ENCODE peak calls at places on chromosomes 4 and X, in seven cellular contexts. X, A, E, Y, D, Q and N are unnamed samples. For H3K9me3 and H3K36me3, the result is how much of the 10 kb centered on the place peaks cover.

GRCh38 chr4:148376151-148376550 is 66.1 kb downstream of the NR3C2 start:
- DNase-seq in X (no peak), A (peak), E (peak), Y (no peak), D (peak), Q (peak), N (peak)

GRCh38 chrX:151743651-151744470 is 9.3 kb downstream of the CNGA2 start:
- DNase-seq in X (no peak), A (no peak), E (no peak), Y (no peak), D (no peak), Q (no peak), N (no peak)

GRCh38 chr4:105061136-105061696 is 85.5 kb upstream of the TET2 start:
- DNase-seq in X (no peak), A (peak), E (peak), Y (no peak), D (peak), Q (no peak), N (peak)

GRCh38 chr4:150224896-150225591 is 146.8 kb downstream of the DCLK2 start:
- DNase-seq in X (peak), A (no peak), E (no peak), Y (no peak), D (peak), Q (no peak), N (no peak)

GRCh38 chrX:34875204-34875603 is 67.4 kb upstream of the FAM47B start:
- DNase-seq in X (peak), A (no peak), E (no peak), Y (no peak), D (peak), Q (no peak), N (no peak)

GRCh38 chr4:16754104-16754503 is 144.3 kb downstream of the LDB2 start:
- DNase-seq in X (no peak), A (no peak), E (no peak), Y (no peak), D (no peak), Q (no peak), N (no peak)

GRCh38 chrX:44344687-44345086 is 1.2 kb upstream of the EFHC2 start:
- DNase-seq in X (no peak), A (peak), E (no peak), Y (no peak), D (no peak), Q (peak), N (no peak)

GRCh38 chr4:74374561-74375327 is 9.8 kb downstream of the EREG start:
- DNase-seq in X (peak), A (no peak), E (no peak), Y (no peak), D (peak), Q (no peak), N (no peak)

GRCh38 chr4:134471569-134471968 is 270.0 kb upstream of the PABPC4L start:
- DNase-seq in X (no peak), A (no peak), E (no peak), Y (no peak), D (no peak), Q (no peak), N (no peak)

GRCh38 chr4:119833611-119834010 is 205.0 kb upstream of the PDE5A start:
- DNase-seq in X (peak), A (no peak), E (no peak), Y (no peak), D (no peak), Q (no peak), N (no peak)

GRCh38 chr4:54050214-54050904 is 14.0 kb downstream of the CHIC2 start:
- DNase-seq in X (peak), A (no peak), E (no peak), Y (no peak), D (peak), Q (no peak), N (no peak)

GRCh38 chr4:16377887-16378286 is 151.6 kb upstream of the TAPT1 start:
- DNase-seq in X (no peak), A (no peak), E (no peak), Y (no peak), D (no peak), Q (no peak), N (no peak)

GRCh38 chrX:11759172-11759460 is 1.1 kb downstream of the MSL3 start:
- DNase-seq in X (no peak), A (no peak), E (no peak), Y (no peak), D (no peak), Q (no peak), N (no peak)

GRCh38 chr4:37805091-37805490 is 21.4 kb upstream of the PGM2 start:
- DNase-seq in X (no peak), A (no peak), E (no peak), Y (no peak), D (no peak), Q (no peak), N (no peak)

GRCh38 chr4:137310593-137311490 is 221.5 kb downstream of the PCDH18 start:
- DNase-seq in X (peak), A (no peak), E (no peak), Y (no peak), D (peak), Q (no peak), N (no peak)

GRCh38 chr4:162485486-162485885 is 321.7 kb upstream of the FSTL5 start:
- DNase-seq in X (peak), A (no peak), E (no peak), Y (no peak), D (peak), Q (no peak), N (no peak)

DNA sequence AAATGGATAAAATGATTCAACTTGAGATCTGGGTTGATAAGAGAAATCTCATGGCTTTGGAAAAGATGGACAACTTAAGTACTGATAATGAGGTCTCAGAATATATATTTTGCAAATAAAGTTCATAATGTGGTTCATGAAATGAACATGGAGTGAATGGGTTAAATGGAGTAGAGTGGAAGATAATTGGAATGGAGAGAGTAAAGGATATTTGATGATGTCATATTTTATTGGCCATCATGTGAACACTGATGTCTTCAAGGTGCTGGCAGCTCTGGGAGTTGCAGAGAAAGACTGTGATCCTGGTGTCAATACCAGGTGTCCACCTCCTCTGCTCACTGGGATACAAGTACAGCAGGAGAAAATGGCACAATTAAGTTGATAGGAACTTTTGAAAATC is 133.9 kb upstream of the ZXDA start:
- DNase-seq in X (no peak), A (no peak), E (no peak), Y (no peak), D (no peak), Q (no peak), N (no peak)
- H3K9me3 ChIP-seq in X (under half), A (under half), E (under half), Y (under half), D (under half), Q (under half), N (under half)

GRCh38 chrX:24491741-24492140 is 26.7 kb downstream of the PDK3 start:
- DNase-seq in X (no peak), A (no peak), E (no peak), Y (no peak), D (peak), Q (no peak), N (no peak)
- H3K27ac ChIP-seq in X (no peak), A (no peak), E (no peak), Y (no peak), D (peak), Q (no peak), N (no peak)

GRCh38 chr4:856468-856901 is 30.6 kb upstream of the CPLX1 start:
- DNase-seq in X (no peak), A (peak), E (no peak), Y (no peak), D (no peak), Q (no peak), N (no peak)
- H3K36me3 ChIP-seq in X (under half), A (under half), E (under half), Y (under half), D (under half), Q (under half), N (under half)

DNA sequence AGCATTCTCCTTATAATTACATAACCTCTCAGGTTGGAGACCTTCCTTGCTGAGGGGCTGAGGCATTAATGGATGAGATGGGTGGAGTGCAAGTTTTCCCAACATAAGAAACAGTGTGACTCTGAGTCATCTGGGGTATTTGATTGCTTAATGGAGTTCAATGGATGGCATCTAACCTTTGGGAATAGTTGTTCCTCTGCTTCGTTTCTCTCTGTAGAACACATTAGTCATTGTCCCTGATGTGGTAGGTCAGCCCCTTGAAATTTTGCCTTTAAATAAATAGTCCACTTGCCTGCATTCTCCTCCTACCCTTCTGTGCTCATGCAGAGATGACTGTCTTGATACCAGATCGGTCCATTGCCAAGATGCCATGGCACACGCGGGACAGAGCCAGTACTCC is 38.6 kb downstream of the SLITRK2 start:
- DNase-seq in X (no peak), A (no peak), E (no peak), Y (no peak), D (no peak), Q (no peak), N (no peak)
- H3K9me3 ChIP-seq in X (under half), A (under half), E (under half), Y (under half), D (under half), Q (under half), N (under half)

GRCh38 chr4:87123241-87123640 is 97.2 kb downstream of the KLHL8 start:
- DNase-seq in X (no peak), A (no peak), E (no peak), Y (no peak), D (no peak), Q (no peak), N (no peak)
- H3K27ac ChIP-seq in X (no peak), A (no peak), E (no peak), Y (no peak), D (no peak), Q (no peak), N (no peak)

GRCh38 chr4:172127168-172127567 is 314.0 kb downstream of the GALNTL6 start:
- DNase-seq in X (no peak), A (no peak), E (no peak), Y (no peak), D (no peak), Q (no peak), N (no peak)

GRCh38 chr4:172129593-172129992 is 316.4 kb downstream of the GALNTL6 start:
- DNase-seq in X (no peak), A (no peak), E (no peak), Y (no peak), D (no peak), Q (no peak), N (no peak)

GRCh38 chr4:172125438-172125837 is 312.2 kb downstream of the GALNTL6 start:
- DNase-seq in X (no peak), A (no peak), E (no peak), Y (no peak), D (no peak), Q (no peak), N (no peak)

DNA sequence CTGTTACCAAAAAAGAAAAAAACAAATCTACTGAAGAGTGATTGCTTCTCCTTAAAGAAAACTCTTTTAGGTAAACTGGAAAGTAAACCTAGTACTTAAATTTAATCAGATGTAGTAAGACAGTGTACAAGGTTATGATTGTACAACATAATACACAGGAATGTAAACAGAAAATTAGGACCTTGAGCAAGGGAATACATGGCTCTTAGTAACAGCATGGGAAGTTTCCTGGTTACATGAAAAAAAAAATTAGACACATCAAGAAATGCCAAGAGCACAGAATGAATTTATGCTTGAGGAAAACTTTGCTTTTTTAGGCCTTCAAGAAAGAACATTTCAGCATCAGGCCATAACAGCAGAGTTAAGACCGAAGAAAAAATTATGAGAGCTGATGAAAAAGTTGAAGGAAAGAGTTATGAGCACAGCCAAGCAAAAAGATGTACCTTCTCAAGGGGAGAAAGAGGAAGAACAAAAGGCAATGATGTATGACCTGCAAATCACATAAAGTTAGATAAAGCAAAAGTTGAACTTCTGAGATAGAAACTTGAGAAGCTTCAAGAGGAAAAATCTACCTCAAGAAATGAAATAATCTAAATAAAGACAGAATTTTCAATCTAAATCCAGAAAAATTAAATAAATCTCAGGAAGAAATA is 311.6 kb downstream of the GALNTL6 start:
- DNase-seq in X (no peak), A (no peak), E (no peak), Y (no peak), D (no peak), Q (no peak), N (no peak)
- H3K36me3 ChIP-seq in X (under half), A (under half), E (under half), Y (under half), D (under half), Q (under half), N (under half)

DNA sequence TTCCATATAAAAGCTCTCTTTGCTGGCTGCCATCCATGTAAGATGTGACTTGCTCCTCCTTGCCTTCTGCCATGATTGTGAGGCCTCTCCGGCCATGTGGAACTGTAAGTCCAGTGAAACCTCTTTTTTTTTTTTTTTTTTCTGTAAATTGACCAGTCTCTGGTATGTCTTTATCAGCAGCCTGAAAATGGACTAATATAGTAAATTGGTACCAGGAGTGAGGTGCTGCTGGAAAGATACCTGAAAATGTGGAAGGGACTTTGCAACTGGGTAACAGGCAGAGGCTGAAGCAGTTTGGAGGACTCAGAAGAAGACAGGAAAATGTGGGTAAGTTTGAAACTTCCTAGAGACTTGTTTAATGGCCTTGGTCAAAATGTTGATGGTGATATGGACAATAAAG is 124.3 kb upstream of the AADAT start:
- DNase-seq in X (no peak), A (no peak), E (no peak), Y (no peak), D (no peak), Q (no peak), N (no peak)
- H3K9me3 ChIP-seq in X (under half), A (under half), E (under half), Y (under half), D (under half), Q (under half), N (under half)